ENCODE peak calls at places on chromosomes 1 and 21, in ten cellular contexts. N, I, C, Q, H, S, P, O, R and G are unnamed samples.

GRCh38 chr1:188489336-188490112 is 1660.8 kb downstream of the PLA2G4A start:
- DNase-seq in O (no peak), I (no peak), N (no peak), S (peak), C (no peak), Q (no peak), R (no peak), P (no peak), H (peak), G (peak)

GRCh38 chr1:200982071-200982945 is 41.2 kb downstream of the KIF21B start:
- DNase-seq in Q (no peak), O (no peak), S (no peak), N (peak), H (peak), R (no peak), P (no peak), C (no peak), I (no peak), G (no peak)

GRCh38 chr1:20586939-20587638 is 1.8 kb upstream of the CDA start:
- DNase-seq in I (no peak), N (no peak), H (no peak), Q (no peak), S (no peak), C (no peak), P (no peak), R (no peak), O (no peak), G (no peak)

GRCh38 chr1:190170321-190170720 is 307.3 kb downstream of the BRINP3 start:
- DNase-seq in H (no peak), Q (no peak), R (no peak), N (no peak), S (peak), I (no peak), P (no peak), C (no peak), O (no peak), G (no peak)

GRCh38 chr1:227234998-227235405 is 83.3 kb downstream of the CDC42BPA start:
- DNase-seq in R (peak), Q (no peak), O (no peak), C (peak), H (peak), N (peak), I (no peak), P (no peak), S (peak), G (peak)

GRCh38 chr1:5651027-5651410 is 341.2 kb downstream of the NPHP4 start:
- DNase-seq in I (no peak), O (no peak), R (no peak), C (no peak), Q (no peak), H (no peak), P (no peak), N (no peak), S (no peak), G (no peak)

GRCh38 chr1:27119270-27119618 is 35.7 kb downstream of the SLC9A1 start:
- DNase-seq in O (no peak), H (no peak), C (peak), Q (no peak), I (no peak), P (no peak), R (peak), S (no peak), N (peak), G (no peak)

GRCh38 chr1:73162576-73162975 is 880.2 kb upstream of the NEGR1 start:
- DNase-seq in R (no peak), H (peak), N (no peak), I (no peak), O (no peak), P (no peak), Q (no peak), S (no peak), C (no peak), G (no peak)

GRCh38 chr1:110150330-110151174 is at the start of gene SLC6A17:
- DNase-seq in N (peak), Q (peak), C (no peak), R (no peak), P (no peak), H (peak), S (peak), O (no peak), I (peak), G (peak)

GRCh38 chr21:25562660-25563059 is 44.6 kb downstream of the MRPL39 start:
- DNase-seq in P (no peak), I (peak), Q (no peak), H (no peak), R (no peak), S (no peak), O (no peak), C (no peak), N (no peak), G (no peak)

GRCh38 chr1:224273651-224274050 is 56.3 kb downstream of the NVL start:
- DNase-seq in H (peak), I (no peak), R (no peak), Q (no peak), O (no peak), N (no peak), C (no peak), P (no peak), S (peak), G (no peak)

GRCh38 chr1:23421752-23422312 is 2.7 kb downstream of the TCEA3 start:
- DNase-seq in I (no peak), C (no peak), R (no peak), Q (no peak), P (no peak), S (peak), H (no peak), N (peak), O (no peak), G (no peak)

GRCh38 chr1:171740987-171741871 is 636 bp downstream of the VAMP4 start:
- DNase-seq in I (peak), C (peak), S (peak), P (no peak), N (peak), H (peak), R (no peak), Q (peak), O (no peak), G (peak)

GRCh38 chr1:223036479-223036845 is 106.6 kb downstream of the TLR5 start:
- DNase-seq in H (no peak), Q (no peak), R (no peak), C (no peak), P (no peak), I (no peak), O (no peak), S (no peak), N (no peak), G (no peak)

GRCh38 chr21:35048183-35048601 is 910 bp downstream of the RUNX1 start:
- DNase-seq in C (no peak), R (no peak), O (no peak), Q (peak), S (peak), N (no peak), I (peak), H (peak), P (no peak), G (peak)

GRCh38 chr1:111454859-111455641 is 5.8 kb downstream of the ATP5PB start:
- DNase-seq in C (no peak), Q (no peak), N (no peak), R (no peak), I (no peak), S (no peak), O (no peak), P (no peak), H (no peak), G (no peak)

GRCh38 chr1:48753293-48753692 is 23.4 kb downstream of the BEND5 start:
- DNase-seq in H (no peak), S (no peak), N (no peak), O (no peak), C (no peak), R (no peak), P (no peak), Q (no peak), I (no peak), G (no peak)

GRCh38 chr1:195754874-195755273 is 853.4 kb downstream of the KCNT2 start:
- DNase-seq in P (no peak), Q (no peak), R (no peak), H (peak), O (no peak), C (no peak), I (no peak), N (no peak), S (peak), G (peak)

GRCh38 chr1:3746389-3746783 is 5.9 kb upstream of the CCDC27 start:
- DNase-seq in H (no peak), R (no peak), P (no peak), Q (no peak), I (no peak), O (no peak), S (no peak), C (peak), N (no peak), G (no peak)

GRCh38 chr21:16587671-16588379 is 858.0 kb downstream of the USP25 start:
- DNase-seq in Q (no peak), R (no peak), N (no peak), P (no peak), I (no peak), O (no peak), H (peak), S (peak), C (no peak), G (peak)

GRCh38 chr1:27409669-27410068 is 17.2 kb downstream of the GPR3 start:
- DNase-seq in P (no peak), O (no peak), R (no peak), N (no peak), H (no peak), I (no peak), S (no peak), C (no peak), Q (no peak), G (no peak)

GRCh38 chr1:226626577-226626956 is 78.0 kb downstream of the STUM start:
- DNase-seq in R (no peak), Q (peak), H (peak), P (peak), N (peak), C (peak), O (no peak), S (peak), I (peak), G (peak)

GRCh38 chr1:58879464-58879863 is 95.6 kb upstream of the JUN start:
- DNase-seq in C (no peak), O (no peak), S (no peak), P (no peak), I (no peak), Q (no peak), H (peak), N (no peak), R (no peak), G (no peak)

GRCh38 chr1:231392380-231393131 is 29.5 kb downstream of the EGLN1 start:
- DNase-seq in C (no peak), P (no peak), H (no peak), O (no peak), R (no peak), S (no peak), I (no peak), N (no peak), Q (no peak), G (no peak)

GRCh38 chr1:30684881-30685795 is 38.2 kb downstream of the MATN1 start:
- DNase-seq in H (no peak), C (peak), R (no peak), N (no peak), P (peak), I (peak), O (peak), Q (no peak), S (no peak), G (no peak)

GRCh38 chr1:42703888-42704464 is 21.8 kb downstream of the YBX1 start:
- DNase-seq in O (no peak), H (no peak), S (no peak), I (no peak), N (no peak), C (no peak), R (no peak), P (no peak), Q (no peak), G (no peak)

GRCh38 chr21:36541721-36542139 is 61.8 kb upstream of the CLDN14 start:
- DNase-seq in H (no peak), O (no peak), R (no peak), N (no peak), C (no peak), Q (peak), I (no peak), S (no peak), P (no peak), G (no peak)

GRCh38 chr1:32242341-32242851 is 4.6 kb upstream of the FAM167B start:
- DNase-seq in S (no peak), P (no peak), N (peak), O (no peak), R (no peak), H (peak), I (no peak), Q (no peak), C (peak), G (no peak)

GRCh38 chr1:231625975-231626534 is 535 bp upstream of the DISC1 start:
- DNase-seq in O (no peak), H (peak), P (no peak), C (no peak), Q (no peak), N (no peak), I (no peak), S (no peak), R (no peak), G (no peak)

GRCh38 chr1:50251592-50252165 is 143.0 kb downstream of the ELAVL4 start:
- DNase-seq in N (no peak), C (no peak), I (no peak), O (no peak), R (no peak), H (peak), Q (no peak), P (no peak), S (no peak), G (no peak)

GRCh38 chr1:32757213-32757895 is 54.8 kb upstream of the SYNC start:
- DNase-seq in O (no peak), R (no peak), Q (no peak), C (no peak), I (no peak), H (no peak), S (no peak), P (no peak), N (no peak), G (no peak)

GRCh38 chr1:99955375-99955774 is 14.4 kb upstream of the SLC35A3 start:
- DNase-seq in Q (no peak), C (no peak), P (no peak), N (no peak), H (no peak), S (no peak), I (no peak), O (no peak), R (no peak), G (no peak)

GRCh38 chr1:200038987-200039848 is 11.7 kb downstream of the NR5A2 start:
- DNase-seq in I (no peak), C (no peak), N (peak), O (no peak), P (no peak), R (no peak), S (peak), H (peak), Q (peak), G (peak)

GRCh38 chr1:34740161-34740875 is 14.5 kb upstream of the GJB5 start:
- DNase-seq in N (no peak), S (peak), R (no peak), I (no peak), O (no peak), H (peak), Q (no peak), P (no peak), C (no peak), G (no peak)

GRCh38 chr1:205373022-205373421 is 16.3 kb upstream of the KLHDC8A start:
- DNase-seq in H (no peak), N (no peak), R (no peak), I (no peak), Q (no peak), C (no peak), S (no peak), P (no peak), O (no peak), G (no peak)